ENCODE peak calls at places on chromosomes 13 and 19, in seven cellular contexts. One of them, this sample, is unnamed.

GRCh38 chr13:50894042-50894441 is 15.5 kb upstream of the RNASEH2B start:
- DNase-seq in left ventricle myocardium inferior: no peak
- DNase-seq in neural progenitor cell: no peak
- DNase-seq in HFFc6: no peak
- DNase-seq in heart right ventricle: no peak
- DNase-seq in lower lobe of right lung: no peak
- DNase-seq in epithelial cell of esophagus: no peak
- DNase-seq in this sample: no peak

GRCh38 chr13:112730157-112730671 is 40.4 kb downstream of the ATP11A start:
- DNase-seq in left ventricle myocardium inferior: peak; percentile 67
- DNase-seq in neural progenitor cell: no peak
- DNase-seq in HFFc6: no peak
- DNase-seq in heart right ventricle: peak; percentile 52
- DNase-seq in lower lobe of right lung: no peak
- DNase-seq in epithelial cell of esophagus: no peak
- DNase-seq in this sample: peak; percentile 7

GRCh38 chr19:18612051-18612771 is 459 bp upstream of the TMEM59L start:
- DNase-seq in left ventricle myocardium inferior: no peak
- DNase-seq in neural progenitor cell: peak; percentile 36
- DNase-seq in HFFc6: no peak
- DNase-seq in heart right ventricle: no peak
- DNase-seq in lower lobe of right lung: no peak
- DNase-seq in epithelial cell of esophagus: no peak
- DNase-seq in this sample: no peak

GRCh38 chr13:35930665-35931631 is 200.2 kb downstream of the DCLK1 start:
- DNase-seq in left ventricle myocardium inferior: no peak
- DNase-seq in neural progenitor cell: no peak
- DNase-seq in HFFc6: no peak
- DNase-seq in heart right ventricle: no peak
- DNase-seq in lower lobe of right lung: no peak
- DNase-seq in epithelial cell of esophagus: no peak
- DNase-seq in this sample: no peak

GRCh38 chr19:511101-511841 is 4.0 kb downstream of the TPGS1 start:
- DNase-seq in left ventricle myocardium inferior: no peak
- DNase-seq in neural progenitor cell: peak; percentile 75
- DNase-seq in HFFc6: no peak
- DNase-seq in heart right ventricle: peak; percentile 68
- DNase-seq in lower lobe of right lung: no peak
- DNase-seq in epithelial cell of esophagus: peak; percentile 85
- DNase-seq in this sample: peak; percentile 73

GRCh38 chr19:58584498-58585441 is 11.6 kb upstream of the MZF1 start:
- DNase-seq in left ventricle myocardium inferior: no peak
- DNase-seq in neural progenitor cell: no peak
- DNase-seq in HFFc6: no peak
- DNase-seq in heart right ventricle: no peak
- DNase-seq in lower lobe of right lung: no peak
- DNase-seq in epithelial cell of esophagus: no peak
- DNase-seq in this sample: no peak

GRCh38 chr19:55319786-55320185 is 5.4 kb downstream of the TMEM150B start:
- DNase-seq in left ventricle myocardium inferior: peak; percentile 38
- DNase-seq in neural progenitor cell: peak; percentile 89
- DNase-seq in HFFc6: no peak
- DNase-seq in heart right ventricle: peak; percentile 44
- DNase-seq in lower lobe of right lung: no peak
- DNase-seq in epithelial cell of esophagus: peak; percentile 22
- DNase-seq in this sample: peak; percentile 67

GRCh38 chr19:33171916-33172359 is 22.2 kb upstream of the LRP3 start:
- DNase-seq in left ventricle myocardium inferior: no peak
- DNase-seq in neural progenitor cell: no peak
- DNase-seq in HFFc6: peak; percentile 60
- DNase-seq in heart right ventricle: no peak
- DNase-seq in lower lobe of right lung: no peak
- DNase-seq in epithelial cell of esophagus: peak; percentile 17
- DNase-seq in this sample: no peak

GRCh38 chr19:33755314-33756020 is 41.2 kb upstream of the KCTD15 start:
- DNase-seq in left ventricle myocardium inferior: no peak
- DNase-seq in neural progenitor cell: peak; percentile 30
- DNase-seq in HFFc6: no peak
- DNase-seq in heart right ventricle: no peak
- DNase-seq in lower lobe of right lung: no peak
- DNase-seq in epithelial cell of esophagus: no peak
- DNase-seq in this sample: no peak

GRCh38 chr19:31304877-31305312 is 44.3 kb downstream of the TSHZ3 start:
- DNase-seq in left ventricle myocardium inferior: no peak
- DNase-seq in neural progenitor cell: no peak
- DNase-seq in HFFc6: no peak
- DNase-seq in heart right ventricle: no peak
- DNase-seq in lower lobe of right lung: no peak
- DNase-seq in epithelial cell of esophagus: no peak
- DNase-seq in this sample: peak; percentile 59

GRCh38 chr13:106100261-106100919 is 435.1 kb downstream of the EFNB2 start:
- DNase-seq in left ventricle myocardium inferior: no peak
- DNase-seq in neural progenitor cell: peak; percentile 92
- DNase-seq in HFFc6: no peak
- DNase-seq in heart right ventricle: peak; percentile 19
- DNase-seq in lower lobe of right lung: no peak
- DNase-seq in epithelial cell of esophagus: peak; percentile 38
- DNase-seq in this sample: no peak

DNA sequence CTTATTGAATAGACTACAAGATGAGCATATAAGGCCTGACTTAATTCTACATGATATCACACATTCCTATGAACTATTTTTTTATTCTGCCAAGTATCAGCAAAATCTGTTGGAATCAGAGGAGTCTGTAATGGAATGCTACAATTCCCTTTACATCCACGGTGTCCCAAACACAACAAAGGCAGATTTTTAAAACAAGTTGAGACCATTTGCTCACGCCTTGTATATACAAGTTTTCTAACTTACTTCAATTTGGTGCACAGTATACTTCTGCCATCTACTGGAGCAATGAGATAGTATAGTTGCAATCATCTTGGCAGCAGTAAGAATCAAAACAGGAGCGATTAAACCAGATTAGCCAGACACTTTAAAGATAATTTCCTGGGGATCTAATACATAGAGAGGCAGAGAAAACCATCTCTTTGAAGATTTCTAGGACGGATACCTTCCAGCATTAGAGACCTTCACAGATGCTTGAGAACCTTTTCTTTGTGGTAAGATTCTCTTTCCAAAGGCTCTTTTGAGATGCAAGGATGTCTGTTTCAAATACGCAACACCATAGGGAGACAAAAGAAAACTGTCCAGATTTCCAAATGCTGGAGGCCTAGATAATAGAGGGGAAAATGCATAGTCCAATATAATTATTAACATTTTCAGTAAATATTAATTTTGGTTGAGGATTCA is 302.0 kb upstream of the MIR17HG start:
- DNase-seq in left ventricle myocardium inferior: no peak
- DNase-seq in neural progenitor cell: peak; percentile 26
- DNase-seq in HFFc6: no peak
- DNase-seq in heart right ventricle: no peak
- DNase-seq in lower lobe of right lung: no peak
- DNase-seq in epithelial cell of esophagus: peak; percentile 28
- DNase-seq in this sample: peak; percentile 46
- TF ChIP-seq CTCF in left ventricle myocardium inferior: no peak
- TF ChIP-seq CTCF in neural progenitor cell: peak; percentile 63
- TF ChIP-seq CTCF in HFFc6: peak; percentile 31
- TF ChIP-seq CTCF in heart right ventricle: peak; percentile 10
- TF ChIP-seq CTCF in lower lobe of right lung: no peak
- TF ChIP-seq CTCF in epithelial cell of esophagus: peak; percentile 56
- TF ChIP-seq CTCF in this sample: peak; percentile 55

GRCh38 chr13:41059896-41060722 is 1.2 kb upstream of the WBP4 start:
- DNase-seq in left ventricle myocardium inferior: peak; percentile 91
- DNase-seq in neural progenitor cell: peak; percentile 94
- DNase-seq in HFFc6: peak; percentile 86
- DNase-seq in heart right ventricle: peak; percentile 90
- DNase-seq in lower lobe of right lung: peak; percentile 93
- DNase-seq in epithelial cell of esophagus: peak; percentile 90
- DNase-seq in this sample: peak; percentile 89
- TF ChIP-seq CTCF in left ventricle myocardium inferior: peak; percentile 38
- TF ChIP-seq CTCF in neural progenitor cell: peak; percentile 54
- TF ChIP-seq CTCF in HFFc6: peak; percentile 68
- TF ChIP-seq CTCF in heart right ventricle: peak; percentile 52
- TF ChIP-seq CTCF in lower lobe of right lung: peak; percentile 36
- TF ChIP-seq CTCF in epithelial cell of esophagus: peak; percentile 40
- TF ChIP-seq CTCF in this sample: peak; percentile 43

GRCh38 chr13:61286148-61286745 is 129.4 kb downstream of the PCDH20 start:
- DNase-seq in left ventricle myocardium inferior: no peak
- DNase-seq in neural progenitor cell: peak; percentile 53
- DNase-seq in HFFc6: no peak
- DNase-seq in heart right ventricle: no peak
- DNase-seq in lower lobe of right lung: no peak
- DNase-seq in epithelial cell of esophagus: peak; percentile 21
- DNase-seq in this sample: no peak
- TF ChIP-seq CTCF in left ventricle myocardium inferior: peak; percentile 16
- TF ChIP-seq CTCF in neural progenitor cell: peak; percentile 56
- TF ChIP-seq CTCF in HFFc6: peak; percentile 13
- TF ChIP-seq CTCF in heart right ventricle: no peak
- TF ChIP-seq CTCF in lower lobe of right lung: no peak
- TF ChIP-seq CTCF in epithelial cell of esophagus: peak; percentile 41
- TF ChIP-seq CTCF in this sample: no peak

GRCh38 chr13:72651196-72651595 is 76.2 kb downstream of the MZT1 start:
- DNase-seq in left ventricle myocardium inferior: no peak
- DNase-seq in neural progenitor cell: peak; percentile 58
- DNase-seq in HFFc6: no peak
- DNase-seq in heart right ventricle: no peak
- DNase-seq in lower lobe of right lung: no peak
- DNase-seq in epithelial cell of esophagus: peak; percentile 38
- DNase-seq in this sample: peak; percentile 31
- TF ChIP-seq CTCF in left ventricle myocardium inferior: peak; percentile 31
- TF ChIP-seq CTCF in neural progenitor cell: peak; percentile 67
- TF ChIP-seq CTCF in HFFc6: peak; percentile 20
- TF ChIP-seq CTCF in heart right ventricle: no peak
- TF ChIP-seq CTCF in lower lobe of right lung: no peak
- TF ChIP-seq CTCF in epithelial cell of esophagus: peak; percentile 50
- TF ChIP-seq CTCF in this sample: peak; percentile 46

DNA sequence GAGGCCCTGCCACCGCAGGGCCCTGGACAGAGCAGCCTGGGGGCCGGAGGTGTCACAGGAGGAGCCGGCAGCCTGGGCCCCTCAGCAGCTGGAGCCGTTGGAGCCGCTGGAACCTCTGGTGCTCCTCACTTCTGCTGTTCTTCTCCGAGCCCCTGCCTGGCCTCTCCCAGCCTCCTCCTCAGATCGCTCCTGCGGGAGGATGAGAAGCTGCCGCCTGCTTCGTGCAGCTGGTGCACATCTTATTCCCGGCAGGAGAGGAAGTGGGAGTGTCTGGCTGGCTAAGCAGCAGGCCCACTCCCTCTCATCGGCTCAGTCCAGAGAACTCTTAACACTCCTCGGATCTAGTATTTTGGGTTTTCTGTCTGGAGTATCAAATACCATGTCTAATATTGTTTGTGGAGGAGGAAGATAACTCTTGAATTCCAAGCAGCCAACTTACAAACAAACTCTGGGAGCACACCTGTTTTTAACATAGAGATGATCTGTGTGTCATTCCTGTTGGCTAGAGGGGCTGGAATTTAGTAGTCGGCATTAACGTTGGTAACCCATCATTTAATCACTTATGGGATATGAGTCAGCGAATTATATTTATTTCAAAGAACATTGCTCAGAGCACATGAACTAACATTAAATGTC is 37.1 kb upstream of the RNF113B start:
- DNase-seq in left ventricle myocardium inferior: no peak
- DNase-seq in neural progenitor cell: no peak
- DNase-seq in HFFc6: peak; percentile 71
- DNase-seq in heart right ventricle: peak; percentile 26
- DNase-seq in lower lobe of right lung: no peak
- DNase-seq in epithelial cell of esophagus: peak; percentile 42
- DNase-seq in this sample: peak; percentile 65
- TF ChIP-seq CTCF in left ventricle myocardium inferior: no peak
- TF ChIP-seq CTCF in neural progenitor cell: no peak
- TF ChIP-seq CTCF in HFFc6: no peak
- TF ChIP-seq CTCF in heart right ventricle: no peak
- TF ChIP-seq CTCF in lower lobe of right lung: no peak
- TF ChIP-seq CTCF in epithelial cell of esophagus: no peak
- TF ChIP-seq CTCF in this sample: no peak

GRCh38 chr19:43910884-43911283 is 24.2 kb downstream of the ZNF45 start:
- DNase-seq in left ventricle myocardium inferior: no peak
- DNase-seq in neural progenitor cell: no peak
- DNase-seq in HFFc6: no peak
- DNase-seq in heart right ventricle: no peak
- DNase-seq in lower lobe of right lung: no peak
- DNase-seq in epithelial cell of esophagus: no peak
- DNase-seq in this sample: no peak

GRCh38 chr19:43908659-43909058 is 26.4 kb downstream of the ZNF45 start:
- DNase-seq in left ventricle myocardium inferior: no peak
- DNase-seq in neural progenitor cell: no peak
- DNase-seq in HFFc6: no peak
- DNase-seq in heart right ventricle: no peak
- DNase-seq in lower lobe of right lung: no peak
- DNase-seq in epithelial cell of esophagus: no peak
- DNase-seq in this sample: no peak

GRCh38 chr19:43914051-43914450 is 21.0 kb downstream of the ZNF45 start:
- DNase-seq in left ventricle myocardium inferior: no peak
- DNase-seq in neural progenitor cell: no peak
- DNase-seq in HFFc6: no peak
- DNase-seq in heart right ventricle: no peak
- DNase-seq in lower lobe of right lung: no peak
- DNase-seq in epithelial cell of esophagus: no peak
- DNase-seq in this sample: peak; percentile 13

GRCh38 chr19:43913383-43913782 is 21.7 kb downstream of the ZNF45 start:
- DNase-seq in left ventricle myocardium inferior: no peak
- DNase-seq in neural progenitor cell: no peak
- DNase-seq in HFFc6: no peak
- DNase-seq in heart right ventricle: no peak
- DNase-seq in lower lobe of right lung: no peak
- DNase-seq in epithelial cell of esophagus: no peak
- DNase-seq in this sample: peak; percentile 17
- TF ChIP-seq CTCF in left ventricle myocardium inferior: no peak
- TF ChIP-seq CTCF in neural progenitor cell: no peak
- TF ChIP-seq CTCF in HFFc6: no peak
- TF ChIP-seq CTCF in heart right ventricle: no peak
- TF ChIP-seq CTCF in lower lobe of right lung: no peak
- TF ChIP-seq CTCF in epithelial cell of esophagus: no peak
- TF ChIP-seq CTCF in this sample: no peak

DNA sequence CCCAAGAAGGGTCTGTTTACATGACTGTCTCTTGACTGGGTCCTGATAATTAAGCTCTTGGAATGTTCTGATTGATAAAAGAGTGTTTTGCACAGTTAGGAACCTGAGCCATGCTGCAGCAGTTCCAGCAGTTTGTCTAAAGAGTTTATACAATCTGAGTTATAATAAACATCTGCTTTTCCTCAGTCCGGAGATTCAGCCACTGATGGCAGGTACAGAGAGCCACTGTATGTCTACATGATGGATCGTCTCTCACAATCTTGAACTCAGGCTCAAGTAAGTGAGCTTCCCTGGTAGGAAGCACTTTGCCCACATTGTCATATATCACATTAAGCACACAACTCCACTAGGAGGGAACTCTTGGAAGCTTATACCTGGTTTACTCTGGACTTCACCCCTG is 84.3 kb downstream of the UGGT2 start:
- DNase-seq in left ventricle myocardium inferior: no peak
- DNase-seq in neural progenitor cell: no peak
- DNase-seq in HFFc6: no peak
- DNase-seq in heart right ventricle: no peak
- DNase-seq in lower lobe of right lung: no peak
- DNase-seq in epithelial cell of esophagus: no peak
- DNase-seq in this sample: no peak
- TF ChIP-seq CTCF in left ventricle myocardium inferior: no peak
- TF ChIP-seq CTCF in neural progenitor cell: no peak
- TF ChIP-seq CTCF in HFFc6: no peak
- TF ChIP-seq CTCF in heart right ventricle: no peak
- TF ChIP-seq CTCF in lower lobe of right lung: no peak
- TF ChIP-seq CTCF in epithelial cell of esophagus: no peak
- TF ChIP-seq CTCF in this sample: no peak

GRCh38 chr13:59364508-59365187 is 799.1 kb downstream of the DIAPH3 start:
- DNase-seq in left ventricle myocardium inferior: no peak
- DNase-seq in neural progenitor cell: peak; percentile 24
- DNase-seq in HFFc6: no peak
- DNase-seq in heart right ventricle: no peak
- DNase-seq in lower lobe of right lung: no peak
- DNase-seq in epithelial cell of esophagus: no peak
- DNase-seq in this sample: no peak
- TF ChIP-seq CTCF in left ventricle myocardium inferior: peak; percentile 22
- TF ChIP-seq CTCF in neural progenitor cell: peak; percentile 23
- TF ChIP-seq CTCF in HFFc6: no peak
- TF ChIP-seq CTCF in heart right ventricle: no peak
- TF ChIP-seq CTCF in lower lobe of right lung: no peak
- TF ChIP-seq CTCF in epithelial cell of esophagus: no peak
- TF ChIP-seq CTCF in this sample: no peak

This sample was measured in choroid plexus epithelial cell.